ENCODE peak calls at places on chromosomes 7 and 10, in seven cellular contexts. R, C, N, G, Y, X and E are unnamed samples.

GRCh38 chr10:43108951-43109350 is 29.3 kb upstream of the CSGALNACT2 start:
- DNase-seq in C (no peak), Y (no peak), X (no peak), N (no peak), R (no peak), G (no peak), E (peak)

GRCh38 chr7:72140566-72140965 is 271.6 kb downstream of the CALN1 start:
- DNase-seq in N (no peak), C (no peak), Y (no peak), G (no peak), X (no peak), R (no peak), E (no peak)

GRCh38 chr10:118610577-118610976 is 15.1 kb upstream of the PRLHR start:
- DNase-seq in R (no peak), N (no peak), C (no peak), X (no peak), G (no peak), Y (no peak), E (no peak)

GRCh38 chr10:116055252-116055918 is 217.6 kb downstream of the GFRA1 start:
- DNase-seq in C (no peak), R (no peak), N (no peak), G (no peak), Y (no peak), X (no peak), E (no peak)

GRCh38 chr7:31058122-31058521 is 6.0 kb downstream of the ADCYAP1R1 start:
- DNase-seq in R (no peak), C (no peak), Y (no peak), X (no peak), N (no peak), G (no peak), E (no peak)

GRCh38 chr10:6501931-6502330 is 78.1 kb downstream of the PRKCQ start:
- DNase-seq in G (no peak), N (no peak), Y (no peak), X (no peak), R (no peak), C (no peak), E (no peak)

GRCh38 chr7:38873433-38873832 is 35.6 kb downstream of the VPS41 start:
- DNase-seq in G (no peak), Y (no peak), C (no peak), X (no peak), N (no peak), R (no peak), E (no peak)

GRCh38 chr7:85025312-85025756 is 161.5 kb downstream of the SEMA3D start:
- DNase-seq in C (no peak), R (no peak), G (no peak), Y (no peak), X (no peak), N (peak), E (peak)

GRCh38 chr7:88500146-88500545 is 193.5 kb upstream of the STEAP4 start:
- DNase-seq in G (no peak), R (no peak), Y (no peak), X (no peak), C (no peak), N (no peak), E (no peak)

GRCh38 chr7:25790261-25790660 is 361.7 kb upstream of the NFE2L3 start:
- DNase-seq in G (no peak), X (no peak), R (no peak), C (no peak), N (no peak), Y (no peak), E (no peak)

GRCh38 chr7:5204546-5204945 is 14.5 kb downstream of the WIPI2 start:
- DNase-seq in Y (no peak), N (no peak), R (no peak), G (peak), X (no peak), C (no peak), E (peak)

GRCh38 chr10:32155075-32155516 is 98.9 kb upstream of the KIF5B start:
- DNase-seq in X (no peak), R (no peak), G (no peak), C (no peak), Y (no peak), N (no peak), E (no peak)

GRCh38 chr10:32153931-32154330 is 97.7 kb upstream of the KIF5B start:
- DNase-seq in G (peak), R (no peak), X (no peak), Y (no peak), C (no peak), N (no peak), E (no peak)

GRCh38 chr10:32151876-32152275 is 95.7 kb upstream of the KIF5B start:
- DNase-seq in N (no peak), R (no peak), G (no peak), C (no peak), Y (no peak), X (no peak), E (no peak)

GRCh38 chr10:32150532-32151101 is 94.4 kb upstream of the KIF5B start:
- DNase-seq in X (no peak), G (no peak), N (peak), R (no peak), C (no peak), Y (no peak), E (no peak)

GRCh38 chr10:32153252-32153651 is 97.0 kb upstream of the KIF5B start:
- DNase-seq in X (no peak), Y (no peak), R (no peak), N (no peak), C (no peak), G (no peak), E (no peak)
- TF ChIP-seq CTCF in X (no peak), Y (no peak), R (no peak), N (no peak), C (no peak), G (no peak), E (no peak)

DNA sequence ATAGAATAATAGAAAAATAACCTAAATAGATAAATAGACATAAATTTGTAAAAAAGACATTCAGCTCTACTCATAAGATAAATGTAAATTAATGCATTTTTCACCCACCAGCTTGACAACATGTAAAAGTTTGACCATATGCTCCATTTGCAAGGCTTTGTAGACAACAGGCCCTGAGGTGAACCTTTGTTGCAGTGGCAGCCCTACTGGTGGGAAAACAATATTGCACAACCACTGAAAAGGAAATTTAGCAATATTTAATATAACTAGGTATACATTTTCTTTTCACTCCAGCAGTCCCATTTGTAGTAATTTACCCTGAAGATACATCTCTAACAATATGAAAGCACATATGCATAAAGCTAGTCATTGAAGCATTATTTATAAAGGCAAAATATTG is 39.0 kb upstream of the ADRA2A start:
- DNase-seq in Y (no peak), C (no peak), N (no peak), R (no peak), G (no peak), X (no peak), E (no peak)
- TF ChIP-seq CTCF in Y (no peak), C (no peak), N (peak), R (peak), G (no peak), X (no peak), E (no peak)

GRCh38 chr10:101287922-101288638 is 58.8 kb upstream of the LBX1 start:
- DNase-seq in N (peak), X (no peak), R (peak), Y (no peak), C (no peak), G (no peak), E (no peak)
- TF ChIP-seq CTCF in N (no peak), X (no peak), R (no peak), Y (peak), C (no peak), G (peak), E (peak)

DNA sequence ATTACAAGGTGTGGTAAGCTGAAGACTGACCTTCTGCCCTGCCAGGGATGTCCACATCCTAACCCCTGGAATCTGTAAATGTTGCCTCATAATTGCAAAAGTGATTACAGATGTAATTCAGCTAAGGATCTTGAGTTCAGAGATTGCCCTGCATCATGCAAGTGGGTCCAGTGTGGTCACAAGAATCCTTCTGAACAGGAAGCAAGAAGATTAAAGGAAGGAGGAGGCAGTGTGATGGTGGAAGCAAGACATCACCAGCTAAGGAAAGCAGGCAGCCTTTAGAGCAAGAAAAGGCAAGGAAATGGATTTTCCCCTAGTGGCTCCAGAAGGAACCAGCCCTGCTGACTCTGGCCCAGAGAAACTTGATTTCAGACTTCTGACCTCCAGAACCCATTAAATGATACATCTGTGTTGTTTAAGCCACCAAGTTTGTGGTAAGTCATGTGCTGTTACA is 78.1 kb downstream of the USP6NL start:
- DNase-seq in Y (peak), C (no peak), G (no peak), X (no peak), N (peak), R (no peak), E (no peak)
- TF ChIP-seq CTCF in Y (peak), C (peak), G (peak), X (peak), N (peak), R (peak), E (peak)

DNA sequence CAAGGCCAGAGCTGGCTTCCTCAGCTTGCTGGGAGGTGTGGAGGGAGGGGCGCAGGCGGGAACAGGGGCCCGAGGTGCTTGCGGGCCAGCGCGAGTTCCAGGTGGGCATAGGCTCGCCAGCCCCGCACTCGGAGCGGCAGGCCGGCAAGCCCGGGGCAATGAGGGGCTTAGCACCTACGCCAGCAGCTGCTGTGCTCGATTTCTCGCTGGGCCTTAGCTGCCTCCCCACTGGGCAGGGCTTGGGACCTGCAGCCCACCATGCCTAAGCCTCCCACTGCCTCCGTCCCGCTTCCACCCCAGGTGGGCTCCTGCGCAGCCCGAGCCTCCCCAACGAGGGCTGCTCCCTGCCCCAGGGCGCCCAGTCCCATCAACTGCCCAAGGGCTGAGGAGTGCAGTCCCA is 25.9 kb upstream of the MAT1A start:
- DNase-seq in G (no peak), N (no peak), R (no peak), C (no peak), X (no peak), Y (no peak), E (no peak)
- TF ChIP-seq CTCF in G (no peak), N (no peak), R (no peak), C (no peak), X (no peak), Y (no peak), E (no peak)

DNA sequence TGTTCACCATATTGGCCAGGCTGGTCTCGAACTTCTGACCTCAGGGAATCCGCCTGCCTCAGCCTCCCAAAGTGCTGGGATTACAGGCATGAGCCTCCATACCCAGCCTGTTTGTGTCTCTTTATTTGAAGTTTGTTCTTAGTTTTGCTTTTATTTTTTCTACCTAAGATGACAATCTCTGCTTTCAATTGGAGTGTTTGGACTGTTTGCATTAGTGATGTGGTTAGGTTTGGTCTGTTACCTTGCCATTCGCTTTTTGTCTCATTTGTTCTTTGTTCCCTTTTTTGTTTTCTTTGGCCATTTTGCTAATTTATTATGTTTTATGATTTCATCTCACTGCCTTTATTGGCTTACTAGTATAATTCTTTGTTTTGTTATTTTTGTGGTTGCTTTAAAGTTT is 62.6 kb downstream of the ADCY1 start:
- DNase-seq in N (no peak), G (no peak), X (no peak), R (no peak), Y (no peak), C (no peak), E (no peak)
- TF ChIP-seq CTCF in N (no peak), G (no peak), X (no peak), R (no peak), Y (no peak), C (no peak), E (no peak)

DNA sequence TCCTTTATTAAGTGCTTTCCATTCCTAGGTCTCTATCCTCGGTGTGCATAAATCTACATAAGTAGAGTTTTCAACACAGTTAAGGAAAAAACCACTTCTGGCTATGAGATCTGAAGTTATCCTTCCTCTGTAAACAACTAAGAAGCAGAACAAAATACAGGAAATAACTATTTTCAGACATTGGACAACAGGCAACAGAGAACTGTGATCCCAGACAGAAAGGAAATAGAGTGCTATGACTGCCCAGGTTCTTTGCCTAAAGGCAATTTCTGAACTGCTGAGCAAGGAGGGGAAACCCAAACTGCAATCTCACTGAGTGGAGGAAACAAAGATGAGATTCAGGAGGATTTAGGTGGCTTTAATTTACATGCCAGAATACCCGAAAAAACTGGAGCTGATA is 285.4 kb downstream of the SNX13 start:
- DNase-seq in N (no peak), X (no peak), C (no peak), G (no peak), Y (no peak), R (no peak), E (no peak)
- TF ChIP-seq CTCF in N (no peak), X (no peak), C (no peak), G (no peak), Y (no peak), R (no peak), E (no peak)

GRCh38 chr7:23100697-23101096 is 4.9 kb upstream of the KLHL7 start:
- DNase-seq in G (no peak), C (no peak), X (no peak), N (no peak), R (no peak), Y (peak), E (no peak)
- TF ChIP-seq CTCF in G (no peak), C (no peak), X (no peak), N (no peak), R (no peak), Y (no peak), E (no peak)